ENCODE peak calls at places on chromosomes 2 and 18, in eight cellular contexts. E is stomach, S is AG04449, X is colonic mucosa, I is mesothelial cell of epicardium, J is PC-9, Z is left ventricle myocardium inferior, G is choroid plexus epithelial cell. Q is an unnamed sample.
A peak's percentile ranks its signal among the peaks of the same experiment; 100 is the strongest.

GRCh38 chr2:6877402-6878305 is at the start of gene RSAD2:
- DNase-seq in J (no peak), S (no peak), G (peak; percentile 79), I (no peak), X (peak; percentile 33), Z (no peak), E (peak; percentile 40), Q (peak; percentile 58)

GRCh38 chr2:39120771-39121522 is at the start of gene SOS1:
- DNase-seq in X (peak; percentile 97), I (peak; percentile 98), E (peak; percentile 97), G (peak; percentile 95), S (peak; percentile 58), J (peak; percentile 95), Z (peak; percentile 96), Q (peak; percentile 94)

GRCh38 chr2:169980643-169981042 is 153.4 kb downstream of the UBR3 start:
- DNase-seq in Z (no peak), X (no peak), S (no peak), I (no peak), E (no peak), J (no peak), G (no peak), Q (no peak)

GRCh38 chr2:237538001-237538720 is 28.2 kb upstream of the PRLH start:
- DNase-seq in Z (no peak), I (no peak), G (no peak), X (no peak), E (no peak), J (no peak), S (no peak), Q (no peak)

GRCh38 chr2:203732953-203733510 is 26.6 kb downstream of the CD28 start:
- DNase-seq in I (no peak), X (no peak), J (no peak), E (no peak), Z (no peak), S (no peak), G (no peak), Q (no peak)

GRCh38 chr2:75522543-75523312 is 38.0 kb downstream of the EVA1A start:
- DNase-seq in S (no peak), I (no peak), E (no peak), G (no peak), X (no peak), J (no peak), Z (no peak), Q (no peak)

GRCh38 chr2:195319548-195320415 is 337.2 kb upstream of the SLC39A10 start:
- DNase-seq in J (no peak), Z (no peak), E (no peak), S (no peak), G (no peak), I (no peak), X (no peak), Q (no peak)

GRCh38 chr2:205218056-205218455 is 464.2 kb upstream of the NRP2 start:
- DNase-seq in X (no peak), J (no peak), I (no peak), S (peak; percentile 21), E (no peak), G (peak; percentile 32), Z (no peak), Q (no peak)

GRCh38 chr2:73028841-73029240 is 42.7 kb downstream of the SFXN5 start:
- DNase-seq in Z (no peak), J (no peak), G (no peak), S (no peak), X (no peak), E (no peak), I (no peak), Q (peak; percentile 28)

GRCh38 chr18:58208207-58208944 is 164.3 kb downstream of the NEDD4L start:
- DNase-seq in Z (no peak), G (no peak), J (no peak), S (no peak), E (no peak), X (peak; percentile 11), I (no peak), Q (peak; percentile 76)

GRCh38 chr2:149787206-149787605 is 199.6 kb upstream of the MMADHC start:
- DNase-seq in J (no peak), Z (no peak), I (no peak), X (no peak), G (no peak), S (no peak), E (no peak), Q (no peak)

GRCh38 chr2:221124542-221125235 is 447.4 kb downstream of the EPHA4 start:
- DNase-seq in I (no peak), X (no peak), S (no peak), J (peak; percentile 20), E (no peak), G (peak; percentile 5), Z (no peak), Q (no peak)

GRCh38 chr2:172480301-172481218 is 53.2 kb downstream of the ITGA6 start:
- DNase-seq in X (no peak), J (peak; percentile 51), Z (peak; percentile 43), E (no peak), S (no peak), G (peak; percentile 40), I (no peak), Q (peak; percentile 57)

GRCh38 chr2:200449149-200449548 is 60.7 kb downstream of the KCTD18 start:
- DNase-seq in G (no peak), S (no peak), X (no peak), I (no peak), Z (no peak), J (no peak), E (no peak), Q (no peak)

GRCh38 chr2:8794923-8795825 is 42.2 kb downstream of the KIDINS220 start:
- DNase-seq in I (no peak), E (no peak), J (no peak), X (no peak), Z (no peak), G (peak; percentile 76), S (peak; percentile 86), Q (peak; percentile 91)

GRCh38 chr2:200193331-200193730 is 113.2 kb upstream of the SPATS2L start:
- DNase-seq in G (no peak), J (no peak), E (no peak), Z (no peak), S (no peak), I (no peak), X (no peak), Q (no peak)

GRCh38 chr2:946073-947005 is 4.3 kb upstream of the SNTG2 start:
- DNase-seq in X (no peak), E (no peak), G (no peak), S (no peak), I (no peak), J (no peak), Z (no peak), Q (no peak)

GRCh38 chr2:37142546-37142945 is 14.2 kb downstream of the EIF2AK2 start:
- DNase-seq in G (no peak), I (no peak), X (no peak), E (no peak), Z (no peak), J (no peak), S (no peak), Q (no peak)
- TF ChIP-seq CTCF in G (no peak), I (no peak), X (no peak), E (no peak), Z (no peak), J (no peak), S (no peak), Q (no peak)

GRCh38 chr18:79972720-79973119 is 8.3 kb downstream of the HSBP1L1 start:
- DNase-seq in Z (no peak), G (no peak), I (no peak), E (no peak), S (no peak), X (no peak), J (no peak), Q (no peak)

GRCh38 chr18:79971986-79972385 is 7.5 kb downstream of the HSBP1L1 start:
- DNase-seq in G (no peak), Z (no peak), E (no peak), S (no peak), I (no peak), J (no peak), X (no peak), Q (no peak)

GRCh38 chr18:79974025-79974424 is 9.6 kb downstream of the HSBP1L1 start:
- DNase-seq in E (no peak), S (no peak), I (no peak), X (no peak), J (no peak), G (no peak), Z (no peak), Q (no peak)

GRCh38 chr18:79975043-79975442 is 10.6 kb downstream of the HSBP1L1 start:
- DNase-seq in Z (no peak), J (no peak), S (no peak), G (no peak), I (no peak), X (no peak), E (no peak), Q (no peak)

DNA sequence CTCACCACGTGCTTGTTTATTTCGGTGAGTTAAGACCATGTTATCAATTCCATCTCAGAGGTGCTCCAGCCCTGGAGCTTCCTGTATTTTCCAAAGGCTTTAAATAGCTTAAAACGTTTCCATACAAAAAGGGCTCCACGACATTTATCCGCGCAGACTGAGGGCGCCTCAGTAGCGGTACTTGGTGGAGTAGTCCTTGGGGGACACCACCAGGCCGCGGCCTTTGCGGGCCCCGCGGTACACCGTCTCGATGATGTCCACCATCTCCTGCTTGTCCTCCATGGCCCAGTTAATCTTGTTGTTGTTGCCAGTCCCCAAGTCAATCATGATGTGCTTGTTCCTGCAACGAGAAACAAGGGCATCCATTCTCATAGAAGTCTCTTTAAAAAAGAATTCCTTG is 9.1 kb downstream of the HSBP1L1 start:
- DNase-seq in S (no peak), J (no peak), Z (no peak), I (no peak), G (no peak), X (no peak), E (no peak), Q (no peak)
- TF ChIP-seq CTCF in S (no peak), J (no peak), Z (no peak), I (no peak), G (no peak), X (no peak), E (no peak), Q (no peak)

GRCh38 chr2:232321156-232321816 is 57.3 kb upstream of the ALPP start:
- DNase-seq in X (no peak), J (no peak), S (no peak), I (no peak), Z (peak; percentile 1), E (peak; percentile 23), G (no peak), Q (no peak)
- TF ChIP-seq CTCF in X (no peak), J (no peak), S (no peak), I (no peak), Z (no peak), E (no peak), G (peak; percentile 27), Q (no peak)

DNA sequence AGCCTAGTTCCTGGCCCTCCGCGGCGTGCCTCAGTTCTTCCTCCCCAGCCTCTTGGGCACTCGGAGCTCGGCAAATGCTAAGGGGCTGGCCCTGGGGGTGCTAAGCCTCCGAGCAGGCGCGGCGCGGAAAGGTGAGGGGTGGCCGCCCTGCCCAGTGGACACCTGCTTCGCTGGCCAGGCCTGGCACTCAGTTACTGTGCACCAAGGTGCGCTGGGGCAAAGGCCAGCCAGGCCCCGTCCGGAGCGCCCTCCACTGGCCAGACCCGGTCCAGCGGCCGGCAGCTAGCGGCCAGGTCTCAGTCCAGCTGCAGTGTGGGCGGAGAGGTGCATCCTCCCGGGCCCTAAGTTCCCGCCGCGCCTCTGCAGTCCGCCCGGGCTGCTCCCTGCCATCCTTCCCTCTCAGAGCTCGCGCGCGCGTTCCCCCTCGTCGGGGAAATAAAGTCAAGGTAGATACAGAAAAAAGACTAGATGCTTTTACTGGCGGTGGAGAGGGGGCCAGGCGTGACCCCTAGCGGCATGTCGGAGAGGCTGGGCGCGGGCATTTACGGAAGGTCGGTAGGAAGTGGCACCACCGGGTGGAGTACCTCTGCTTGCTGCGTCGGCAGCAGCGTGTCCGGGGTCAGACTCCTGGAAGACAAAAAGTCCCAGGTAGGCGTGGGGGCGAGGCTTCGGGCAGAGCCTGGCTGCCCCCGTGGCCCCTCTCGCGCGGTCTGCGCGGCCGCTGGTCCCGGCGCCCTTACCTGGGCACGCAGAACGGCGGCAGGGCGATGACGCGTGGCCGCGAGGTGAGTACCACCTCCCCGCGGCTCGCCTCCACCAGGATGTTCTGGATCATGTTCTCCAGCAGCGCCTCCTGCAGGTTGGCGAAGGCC is 9.4 kb upstream of the CRYBA2 start:
- DNase-seq in X (peak; percentile 92), E (peak; percentile 88), S (no peak), I (peak; percentile 72), G (peak; percentile 21), J (peak; percentile 75), Z (no peak), Q (peak; percentile 5)
- TF ChIP-seq CTCF in X (peak; percentile 44), E (peak; percentile 53), S (peak; percentile 53), I (peak; percentile 42), G (peak; percentile 51), J (peak; percentile 71), Z (peak; percentile 31), Q (peak; percentile 11)

Q was measured in fibroblast of villous mesenchyme.